ENCODE peak calls at places on chromosome 7, in ten cellular contexts. Y is neural progenitor cell; S is hepatocyte; P is GM23338; T is astrocyte of the spinal cord; C is nephron progenitor cell; N is AG04450; H is CD8-positive, alpha-beta T cell; K is A549; W is body of pancreas. J is an unnamed sample.

GRCh38 chr7:101941481-101942383 is 124.3 kb downstream of the CUX1 start:
- DNase-seq in Y (no peak), S (peak), P (no peak), T (peak), C (no peak), N (no peak), H (no peak), K (peak), W (peak), J (peak)

GRCh38 chr7:55131421-55131929 is 112.7 kb downstream of the EGFR start:
- DNase-seq in Y (peak), S (no peak), P (no peak), T (no peak), C (peak), N (no peak), H (no peak), K (no peak), W (no peak), J (no peak)

GRCh38 chr7:44847920-44848634 is at the start of gene H2AZ2:
- DNase-seq in Y (peak), S (peak), P (peak), T (peak), C (peak), N (peak), H (peak), K (peak), W (peak), J (peak)

GRCh38 chr7:95478139-95479037 is 7.4 kb upstream of the ASB4 start:
- DNase-seq in Y (peak), S (peak), P (peak), T (peak), C (peak), N (no peak), H (no peak), K (peak), W (peak), J (peak)

GRCh38 chr7:81459485-81459884 is 310.4 kb downstream of the HGF start:
- DNase-seq in Y (no peak), S (no peak), P (no peak), T (no peak), C (no peak), N (no peak), H (no peak), K (no peak), W (no peak), J (no peak)

GRCh38 chr7:16851829-16852228 is 30.0 kb downstream of the AGR3 start:
- DNase-seq in Y (peak), S (no peak), P (no peak), T (no peak), C (no peak), N (no peak), H (no peak), K (no peak), W (peak), J (no peak)

GRCh38 chr7:156650042-156650441 is 9.5 kb downstream of the RNF32 start:
- DNase-seq in Y (peak), S (peak), P (peak), T (no peak), C (peak), N (no peak), H (no peak), K (no peak), W (peak), J (peak)

GRCh38 chr7:54811925-54812264 is 52.9 kb upstream of the SEC61G start:
- DNase-seq in Y (no peak), S (no peak), P (no peak), T (peak), C (no peak), N (peak), H (no peak), K (no peak), W (no peak), J (no peak)

GRCh38 chr7:5586279-5586962 is 162.8 kb upstream of the TNRC18 start:
- DNase-seq in Y (no peak), S (no peak), P (peak), T (no peak), C (no peak), N (no peak), H (no peak), K (no peak), W (no peak), J (no peak)

GRCh38 chr7:45199506-45199905 is 41.9 kb downstream of the RAMP3 start:
- DNase-seq in Y (no peak), S (no peak), P (no peak), T (no peak), C (no peak), N (no peak), H (no peak), K (no peak), W (no peak), J (no peak)

GRCh38 chr7:32516551-32517082 is 21.3 kb downstream of the AVL9 start:
- DNase-seq in Y (no peak), S (peak), P (no peak), T (peak), C (no peak), N (no peak), H (no peak), K (no peak), W (no peak), J (no peak)

GRCh38 chr7:32531402-32531801 is 36.1 kb downstream of the AVL9 start:
- DNase-seq in Y (no peak), S (no peak), P (no peak), T (no peak), C (no peak), N (no peak), H (no peak), K (no peak), W (no peak), J (no peak)

GRCh38 chr7:144074374-144074773 is 4.8 kb downstream of the OR2A25 start:
- DNase-seq in Y (no peak), S (no peak), P (no peak), T (no peak), C (no peak), N (no peak), H (no peak), K (no peak), W (no peak), J (no peak)

GRCh38 chr7:47336178-47337020 is 245.5 kb downstream of the TNS3 start:
- DNase-seq in Y (no peak), S (no peak), P (no peak), T (no peak), C (no peak), N (peak), H (no peak), K (no peak), W (no peak), J (peak)

GRCh38 chr7:131011976-131012375 is 278.0 kb upstream of the KLF14 start:
- DNase-seq in Y (no peak), S (peak), P (no peak), T (peak), C (no peak), N (peak), H (no peak), K (peak), W (no peak), J (peak)

GRCh38 chr7:3922175-3922635 is 621.2 kb downstream of the SDK1 start:
- DNase-seq in Y (peak), S (peak), P (peak), T (peak), C (peak), N (peak), H (no peak), K (peak), W (peak), J (peak)

GRCh38 chr7:151139071-151139521 is 28.4 kb downstream of the GBX1 start:
- DNase-seq in Y (no peak), S (no peak), P (no peak), T (no peak), C (no peak), N (no peak), H (no peak), K (no peak), W (no peak), J (no peak)

GRCh38 chr7:101986335-101986734 is 168.9 kb downstream of the CUX1 start:
- DNase-seq in Y (peak), S (peak), P (no peak), T (peak), C (no peak), N (no peak), H (no peak), K (no peak), W (no peak), J (no peak)

GRCh38 chr7:2173184-2173827 is 59.4 kb downstream of the MAD1L1 start:
- DNase-seq in Y (no peak), S (no peak), P (no peak), T (no peak), C (no peak), N (no peak), H (no peak), K (no peak), W (no peak), J (no peak)
- TF ChIP-seq CTCF in Y (no peak), S (no peak), P (no peak), T (no peak), C (no peak), N (no peak), H (no peak), K (no peak), W (no peak), J (no peak)

GRCh38 chr7:139990571-139990970 is 72.2 kb downstream of the PARP12 start:
- DNase-seq in Y (no peak), S (no peak), P (no peak), T (no peak), C (no peak), N (no peak), H (no peak), K (no peak), W (no peak), J (no peak)

GRCh38 chr7:139989366-139990141 is 73.2 kb downstream of the PARP12 start:
- DNase-seq in Y (no peak), S (no peak), P (no peak), T (no peak), C (no peak), N (no peak), H (no peak), K (no peak), W (no peak), J (no peak)

GRCh38 chr7:139985811-139986210 is 76.9 kb downstream of the PARP12 start:
- DNase-seq in Y (no peak), S (no peak), P (no peak), T (no peak), C (no peak), N (no peak), H (no peak), K (no peak), W (no peak), J (no peak)

GRCh38 chr7:139990142-139990535 is 72.6 kb downstream of the PARP12 start:
- DNase-seq in Y (no peak), S (no peak), P (no peak), T (no peak), C (no peak), N (no peak), H (no peak), K (no peak), W (no peak), J (no peak)

DNA sequence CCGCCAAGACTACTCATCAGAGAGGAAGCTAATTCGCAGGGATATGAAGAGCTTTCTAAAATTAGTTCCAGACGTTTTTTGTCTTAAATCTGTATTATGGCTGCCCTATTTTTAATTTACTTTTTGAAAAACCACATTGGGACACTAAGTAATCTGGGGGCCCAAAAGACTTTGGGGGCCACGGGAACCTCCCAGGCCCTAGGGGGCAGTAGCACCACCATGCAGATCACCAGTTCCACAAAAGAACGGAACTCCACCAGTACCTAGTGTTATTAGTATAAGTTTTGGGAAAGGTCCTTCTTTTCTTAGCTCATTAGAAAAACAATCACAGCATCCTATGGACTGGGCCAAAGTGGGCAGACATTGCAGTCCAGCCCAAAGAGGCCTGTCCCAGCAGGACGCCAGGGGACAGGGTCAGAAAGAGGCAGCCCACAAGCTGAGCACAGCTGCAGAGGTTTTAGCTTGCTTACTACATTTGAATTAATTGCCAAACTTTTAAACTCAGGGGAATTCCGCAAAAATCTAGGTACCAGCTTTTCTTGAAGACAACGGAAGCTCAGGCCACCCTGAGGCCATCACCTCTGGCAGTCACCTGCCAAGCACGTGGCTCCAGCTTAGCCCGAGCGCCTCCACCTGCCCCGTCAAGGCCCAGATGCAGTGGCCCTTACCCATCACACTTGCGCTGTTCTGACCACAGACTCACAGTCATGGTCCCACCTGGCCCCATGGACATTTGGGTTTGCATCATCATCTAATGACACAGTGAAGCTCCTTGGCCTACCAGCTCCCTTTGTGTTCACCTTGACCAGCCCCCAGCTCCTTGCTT is 74.8 kb downstream of the PARP12 start:
- DNase-seq in Y (no peak), S (no peak), P (no peak), T (peak), C (no peak), N (no peak), H (no peak), K (no peak), W (no peak), J (no peak)
- TF ChIP-seq CTCF in Y (no peak), S (no peak), P (peak), T (peak), C (peak), N (no peak), H (no peak), K (no peak), W (no peak), J (no peak)

GRCh38 chr7:108000875-108001758 is 1.8 kb downstream of the LAMB1 start:
- DNase-seq in Y (peak), S (peak), P (peak), T (peak), C (peak), N (no peak), H (no peak), K (peak), W (peak), J (peak)
- TF ChIP-seq CTCF in Y (peak), S (peak), P (peak), T (peak), C (no peak), N (peak), H (no peak), K (peak), W (no peak), J (peak)

GRCh38 chr7:111308691-111309090 is 217.8 kb downstream of the LRRN3 start:
- DNase-seq in Y (no peak), S (no peak), P (no peak), T (no peak), C (no peak), N (no peak), H (no peak), K (no peak), W (no peak), J (no peak)

GRCh38 chr7:111312966-111313365 is 222.0 kb downstream of the LRRN3 start:
- DNase-seq in Y (peak), S (peak), P (peak), T (peak), C (no peak), N (no peak), H (no peak), K (no peak), W (no peak), J (peak)
- TF ChIP-seq CTCF in Y (peak), S (no peak), P (peak), T (no peak), C (no peak), N (no peak), H (no peak), K (no peak), W (no peak), J (peak)

DNA sequence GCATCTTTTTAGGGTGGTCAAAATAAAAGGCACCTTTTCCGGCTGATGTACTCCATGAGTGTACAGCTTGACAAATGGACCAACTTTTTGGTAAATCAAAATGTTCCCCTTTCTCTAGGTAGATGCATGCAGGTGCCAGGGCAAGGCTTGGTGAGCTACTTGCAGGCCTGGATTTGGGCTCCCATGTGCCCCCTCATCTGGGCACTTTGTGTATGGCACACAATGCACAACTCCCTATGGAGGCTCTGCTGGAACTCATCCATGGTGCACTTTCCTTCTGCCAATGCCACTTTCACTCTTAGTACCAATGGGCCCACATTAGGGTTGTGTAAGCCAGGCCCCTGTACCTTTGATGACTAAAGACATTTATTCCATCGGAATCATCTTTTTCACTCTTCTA is 300.8 kb downstream of the SDHAF3 start:
- DNase-seq in Y (peak), S (no peak), P (peak), T (no peak), C (no peak), N (no peak), H (no peak), K (no peak), W (no peak), J (no peak)
- TF ChIP-seq CTCF in Y (peak), S (no peak), P (peak), T (no peak), C (no peak), N (no peak), H (no peak), K (no peak), W (no peak), J (no peak)

J was measured in HFFc6.